ENCODE peak calls at places on chromosomes 4 and X, in ten cellular contexts. K is stimulated activated effector memory CD8-positive, alpha-beta T cell treated with anti-CD3 and anti-CD28 coated beads, Interleukin-12 subunit alpha, Interleukin-12 subunit beta, amount 100 ng/mL, for 72 hours; V is activated CD4-positive, CD25-positive, alpha-beta regulatory T cell treated with anti-CD3 and anti-CD28 coated beads, Interleukin-2, amount 50 U/mL, for 24 hours; U is A549; M is left ventricle myocardium superior; R is heart left ventricle; W is natural killer cell; A is activated CD8-positive, alpha-beta T cell treated with anti-CD3 and anti-CD28 coated beads, Interleukin-2, amount 10 ng/mL, durations not matched to agents 7 days and 5 days; P is upper lobe of right lung; B is pancreas. S is an unnamed sample.

GRCh38 chr4:82784615-82785247 is 13.9 kb downstream of the SCD5 start:
- ATAC-seq in U (peak), P (no peak), B (no peak), R (no peak), K (no peak), M (no peak), V (no peak), A (no peak), W (no peak), S (no peak)

GRCh38 chrX:19883878-19884277 is 3.5 kb downstream of the SH3KBP1 start:
- ATAC-seq in U (no peak), M (no peak), K (peak), A (peak), B (no peak), P (no peak), W (no peak), V (peak), R (no peak), S (peak)

GRCh38 chr4:38034986-38035882 is 75.0 kb downstream of the PTTG2 start:
- ATAC-seq in B (peak), K (no peak), W (peak), A (no peak), U (peak), P (peak), M (peak), R (peak), V (no peak), S (no peak)

GRCh38 chrX:68196939-68197791 is 236.1 kb downstream of the OPHN1 start:
- ATAC-seq in B (peak), A (no peak), M (peak), R (peak), W (peak), V (no peak), P (peak), K (no peak), U (peak), S (peak)

GRCh38 chr4:16967722-16968121 is 69.3 kb upstream of the LDB2 start:
- ATAC-seq in W (no peak), U (no peak), R (peak), A (no peak), B (peak), M (peak), P (no peak), K (no peak), V (no peak), S (no peak)

GRCh38 chr4:66216252-66216651 is 546.0 kb upstream of the EPHA5 start:
- ATAC-seq in A (no peak), R (no peak), P (no peak), W (no peak), U (no peak), M (no peak), V (no peak), K (no peak), B (no peak), S (no peak)

GRCh38 chr4:159272341-159273125 is 169.7 kb downstream of the RAPGEF2 start:
- ATAC-seq in B (peak), K (no peak), R (no peak), P (no peak), V (no peak), M (peak), W (no peak), U (no peak), A (no peak), S (no peak)

GRCh38 chrX:134631404-134632346 is 26.6 kb downstream of the PLAC1 start:
- ATAC-seq in K (no peak), M (peak), W (no peak), P (peak), V (no peak), U (no peak), R (peak), B (peak), A (no peak), S (no peak)

GRCh38 chrX:10512258-10512657 is 108.1 kb downstream of the MID1 start:
- ATAC-seq in U (no peak), R (no peak), K (no peak), W (no peak), V (no peak), B (no peak), A (no peak), M (no peak), P (no peak), S (no peak)

GRCh38 chr4:148346657-148347056 is 95.6 kb downstream of the NR3C2 start:
- ATAC-seq in V (no peak), K (peak), B (no peak), R (no peak), A (no peak), M (no peak), U (no peak), P (no peak), W (no peak), S (no peak)

GRCh38 chr4:92236907-92237306 is 66.9 kb upstream of the GRID2 start:
- ATAC-seq in M (no peak), V (no peak), B (peak), K (no peak), P (no peak), U (no peak), R (no peak), A (no peak), W (no peak), S (no peak)

GRCh38 chr4:26916195-26916594 is 55.6 kb downstream of the STIM2 start:
- ATAC-seq in A (no peak), R (no peak), B (no peak), M (no peak), V (no peak), U (no peak), P (no peak), K (no peak), W (no peak), S (peak)

GRCh38 chr4:109890076-109890475 is 22.6 kb upstream of the EGF start:
- ATAC-seq in K (no peak), W (no peak), P (no peak), R (no peak), V (no peak), A (no peak), B (no peak), U (no peak), M (no peak), S (no peak)

GRCh38 chr4:136918772-136919171 is 613.5 kb downstream of the PCDH18 start:
- ATAC-seq in B (no peak), A (no peak), P (peak), K (no peak), U (no peak), M (no peak), V (no peak), W (no peak), R (no peak), S (no peak)

GRCh38 chrX:101357166-101357795 is 8.7 kb upstream of the TIMM8A start:
- ATAC-seq in W (no peak), M (no peak), U (peak), B (peak), A (no peak), K (no peak), R (no peak), P (no peak), V (no peak), S (no peak)

GRCh38 chrX:150854856-150855255 is 43.6 kb downstream of the CD99L2 start:
- ATAC-seq in W (no peak), U (no peak), M (no peak), V (peak), R (no peak), B (no peak), A (no peak), P (no peak), K (no peak), S (no peak)

GRCh38 chrX:19225906-19226305 is 103.6 kb upstream of the ADGRG2 start:
- ATAC-seq in U (peak), V (no peak), K (peak), P (no peak), A (no peak), W (no peak), M (no peak), R (no peak), B (no peak), S (no peak)

GRCh38 chr4:153638011-153638410 is 46.1 kb upstream of the TLR2 start:
- ATAC-seq in A (no peak), R (no peak), P (no peak), M (no peak), V (no peak), W (no peak), U (no peak), K (no peak), B (no peak), S (no peak)

GRCh38 chrX:30538271-30538670 is 39.3 kb downstream of the TASL start:
- ATAC-seq in U (no peak), K (no peak), M (no peak), R (no peak), A (no peak), B (no peak), P (no peak), V (no peak), W (no peak), S (no peak)

GRCh38 chrX:53287493-53288138 is 6.2 kb upstream of the IQSEC2 start:
- ATAC-seq in W (peak), R (peak), A (peak), U (peak), M (peak), P (peak), V (peak), K (peak), B (peak), S (peak)

GRCh38 chr4:38562751-38563198 is 101.2 kb upstream of the KLF3 start:
- ATAC-seq in W (no peak), A (no peak), K (no peak), R (peak), V (no peak), P (peak), M (peak), B (peak), U (no peak), S (no peak)

GRCh38 chrX:134431894-134432293 is 28.1 kb upstream of the HPRT1 start:
- ATAC-seq in R (no peak), K (peak), U (peak), V (peak), B (no peak), A (no peak), P (no peak), W (no peak), M (no peak), S (peak)

GRCh38 chrX:100829730-100830129 is 9.5 kb downstream of the CSTF2 start:
- ATAC-seq in M (no peak), P (no peak), W (peak), A (peak), B (no peak), K (peak), R (no peak), U (no peak), V (peak), S (peak)

GRCh38 chr4:165537028-165537648 is 158.3 kb downstream of the CPE start:
- ATAC-seq in W (peak), A (peak), R (peak), V (no peak), K (no peak), M (peak), B (peak), P (peak), U (peak), S (peak)

GRCh38 chrX:153590961-153591956 is 7.7 kb downstream of the CCNQ start:
- ATAC-seq in A (no peak), M (no peak), W (no peak), K (no peak), B (peak), V (no peak), P (no peak), R (no peak), U (no peak), S (no peak)

GRCh38 chrX:150897371-150898319 is 823 bp downstream of the CD99L2 start:
- ATAC-seq in M (no peak), K (no peak), P (no peak), U (no peak), V (peak), R (no peak), W (no peak), B (no peak), A (no peak), S (no peak)

GRCh38 chr4:46994007-46994405 is 625 bp upstream of the GABRA4 start:
- ATAC-seq in R (peak), M (peak), K (no peak), U (no peak), W (no peak), P (no peak), B (no peak), A (peak), V (no peak), S (no peak)

GRCh38 chr4:173128199-173128890 is 40.3 kb upstream of the GALNT7 start:
- ATAC-seq in B (no peak), U (no peak), W (no peak), A (no peak), R (no peak), V (no peak), P (no peak), M (no peak), K (no peak), S (no peak)

GRCh38 chr4:163744861-163745260 is 250.4 kb downstream of the TMA16 start:
- ATAC-seq in P (no peak), M (no peak), A (no peak), B (no peak), W (no peak), K (no peak), V (no peak), U (no peak), R (no peak), S (no peak)

GRCh38 chrX:66015152-66015827 is 24.6 kb downstream of the VSIG4 start:
- ATAC-seq in K (peak), W (peak), V (peak), R (peak), A (peak), U (no peak), M (peak), P (peak), B (peak), S (peak)

GRCh38 chr4:67566335-67566734 is 7.8 kb downstream of the STAP1 start:
- ATAC-seq in P (no peak), V (peak), B (no peak), W (no peak), A (no peak), R (no peak), K (peak), M (no peak), U (no peak), S (peak)

GRCh38 chr4:186144596-186145569 is 40.4 kb downstream of the FAM149A start:
- ATAC-seq in P (peak), K (peak), V (no peak), U (peak), M (peak), B (peak), R (peak), A (peak), W (no peak), S (peak)

GRCh38 chr4:48970471-48970921 is 15.6 kb upstream of the CWH43 start:
- ATAC-seq in K (peak), A (no peak), M (no peak), W (no peak), P (no peak), V (peak), B (no peak), U (no peak), R (no peak), S (peak)